ENCODE peak calls at places on chromosomes 2 and 18, in four cellular contexts. F is HCT116, X is neural progenitor cell, I is GM23248. W is an unnamed sample.

GRCh38 chr2:166229678-166230023 is 101.8 kb upstream of the SCN1A start:
- DNase-seq in X (no peak), F (no peak), I (no peak), W (no peak)

GRCh38 chr2:126908721-126909177 is 10.1 kb downstream of the TEX51 start:
- DNase-seq in F (no peak), X (no peak), I (no peak), W (no peak)

GRCh38 chr2:3575534-3576324 is 669 bp downstream of the RPS7 start:
- DNase-seq in X (no peak), F (no peak), I (peak; percentile 48), W (no peak)

GRCh38 chr2:7671312-7671711 is 754.1 kb downstream of the RNF144A start:
- DNase-seq in X (no peak), I (peak; percentile 53), F (no peak), W (no peak)

GRCh38 chr2:239109041-239109915 is 261.4 kb downstream of the TWIST2 start:
- DNase-seq in X (no peak), I (no peak), F (no peak), W (peak; percentile 19)

GRCh38 chr18:5964996-5965395 is 69.7 kb upstream of the TMEM200C start:
- DNase-seq in I (no peak), X (peak; percentile 70), F (no peak), W (no peak)

GRCh38 chr18:79395308-79395640 is 456 bp upstream of the NFATC1 start:
- DNase-seq in X (peak; percentile 33), F (no peak), I (no peak), W (no peak)

GRCh38 chr2:85675427-85675826 is 7.4 kb upstream of the SFTPB start:
- DNase-seq in X (no peak), F (no peak), I (no peak), W (no peak)

GRCh38 chr2:121049141-121049540 is 235.9 kb downstream of the TFCP2L1 start:
- DNase-seq in X (peak; percentile 48), I (no peak), F (no peak), W (no peak)

GRCh38 chr2:237996041-237996593 is 29.3 kb downstream of the UBE2F start:
- DNase-seq in X (no peak), I (peak; percentile 75), F (no peak), W (peak; percentile 39)

GRCh38 chr18:76937597-76937996 is 115.2 kb downstream of the ZNF236 start:
- DNase-seq in I (peak; percentile 52), X (no peak), F (no peak), W (no peak)
- TF ChIP-seq EZH2phosphoT487 in I (no peak), X (no peak), F (no peak), W (no peak)

GRCh38 chr2:175931751-175932295 is 70.2 kb downstream of the LNPK start:
- DNase-seq in F (no peak), X (no peak), I (peak; percentile 94), W (no peak)
- H3K4me2 ChIP-seq in F (no peak overlapping the region), X (no peak overlapping the region), I (peak overlapping the region; percentile 74), W (no peak overlapping the region)

DNA sequence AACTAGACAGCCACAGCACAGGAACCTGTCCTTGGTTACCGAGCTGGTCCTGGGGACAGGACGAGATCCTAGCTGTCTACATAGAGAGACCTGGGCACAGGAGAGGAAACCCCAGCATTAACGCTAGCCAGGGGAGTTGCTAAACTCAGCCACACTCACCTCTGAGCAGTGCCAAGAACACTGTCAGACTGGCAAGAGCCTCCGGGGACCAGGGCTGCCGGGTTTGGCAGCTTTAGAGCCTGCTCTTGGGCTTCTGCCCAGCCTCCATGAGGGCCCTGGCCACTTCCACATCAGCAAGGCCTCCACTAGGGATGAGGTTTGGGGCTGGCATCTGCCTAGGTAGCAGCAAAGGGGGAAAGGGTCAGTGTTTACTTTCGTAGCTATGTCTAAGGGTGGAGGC is 6.7 kb downstream of the TMBIM1 start:
- DNase-seq in F (no peak), I (peak; percentile 93), X (no peak), W (peak; percentile 52)
- H3K9ac ChIP-seq in F (peak overlapping the region; percentile 78), I (peak overlapping the region; percentile 83), X (no peak overlapping the region), W (peak overlapping the region; percentile 79)

DNA sequence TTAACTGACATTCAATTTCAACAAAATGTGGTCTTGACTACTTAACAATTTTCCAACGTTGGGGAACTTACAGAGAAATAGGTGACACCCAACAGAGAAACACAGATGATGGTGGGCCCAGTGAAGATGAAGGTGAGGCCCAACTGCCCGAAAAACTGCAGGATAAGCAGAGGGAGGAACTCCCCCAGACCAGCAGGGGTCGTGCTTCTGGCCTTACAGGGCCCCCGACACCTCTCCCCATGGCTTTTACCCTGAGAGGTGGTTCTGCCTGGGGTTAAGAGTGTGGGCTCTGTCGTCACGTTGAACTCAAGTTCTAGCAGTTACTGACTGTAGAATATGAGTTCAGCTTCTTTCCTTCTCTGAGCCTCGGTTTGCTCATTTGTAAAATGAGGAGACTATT is 119.5 kb upstream of the SMIM21 start:
- DNase-seq in F (no peak), I (no peak), X (no peak), W (no peak)
- TF ChIP-seq EZH2phosphoT487 in F (no peak), I (no peak), X (no peak), W (no peak)

GRCh38 chr18:32302806-32303205 is 113.0 kb downstream of the MEP1B start:
- DNase-seq in I (no peak), F (no peak), X (no peak), W (no peak)

GRCh38 chr18:32301361-32301760 is 111.5 kb downstream of the MEP1B start:
- DNase-seq in I (no peak), F (no peak), X (no peak), W (no peak)

GRCh38 chr18:32300914-32301313 is 111.1 kb downstream of the MEP1B start:
- DNase-seq in X (no peak), I (peak; percentile 81), F (no peak), W (peak; percentile 49)

GRCh38 chr18:32303400-32303799 is 113.6 kb downstream of the MEP1B start:
- DNase-seq in I (no peak), F (no peak), X (no peak), W (no peak)

GRCh38 chr18:32301976-32302743 is 112.3 kb downstream of the MEP1B start:
- DNase-seq in F (no peak), I (peak; percentile 91), X (no peak), W (peak; percentile 55)
- H3K4me2 ChIP-seq in F (no peak overlapping the region), I (peak overlapping the region; percentile 69), X (no peak overlapping the region), W (peak overlapping the region; percentile 26)

GRCh38 chr2:110804433-110804832 is 72.1 kb downstream of the ACOXL start:
- DNase-seq in F (no peak), I (no peak), X (no peak), W (no peak)

GRCh38 chr2:110804915-110805314 is 72.5 kb downstream of the ACOXL start:
- DNase-seq in I (no peak), X (no peak), F (no peak), W (no peak)

GRCh38 chr2:110800611-110801402 is 68.4 kb downstream of the ACOXL start:
- DNase-seq in F (no peak), X (peak; percentile 21), I (no peak), W (no peak)

GRCh38 chr2:110799376-110799775 is 67.0 kb downstream of the ACOXL start:
- DNase-seq in F (no peak), X (no peak), I (no peak), W (no peak)

DNA sequence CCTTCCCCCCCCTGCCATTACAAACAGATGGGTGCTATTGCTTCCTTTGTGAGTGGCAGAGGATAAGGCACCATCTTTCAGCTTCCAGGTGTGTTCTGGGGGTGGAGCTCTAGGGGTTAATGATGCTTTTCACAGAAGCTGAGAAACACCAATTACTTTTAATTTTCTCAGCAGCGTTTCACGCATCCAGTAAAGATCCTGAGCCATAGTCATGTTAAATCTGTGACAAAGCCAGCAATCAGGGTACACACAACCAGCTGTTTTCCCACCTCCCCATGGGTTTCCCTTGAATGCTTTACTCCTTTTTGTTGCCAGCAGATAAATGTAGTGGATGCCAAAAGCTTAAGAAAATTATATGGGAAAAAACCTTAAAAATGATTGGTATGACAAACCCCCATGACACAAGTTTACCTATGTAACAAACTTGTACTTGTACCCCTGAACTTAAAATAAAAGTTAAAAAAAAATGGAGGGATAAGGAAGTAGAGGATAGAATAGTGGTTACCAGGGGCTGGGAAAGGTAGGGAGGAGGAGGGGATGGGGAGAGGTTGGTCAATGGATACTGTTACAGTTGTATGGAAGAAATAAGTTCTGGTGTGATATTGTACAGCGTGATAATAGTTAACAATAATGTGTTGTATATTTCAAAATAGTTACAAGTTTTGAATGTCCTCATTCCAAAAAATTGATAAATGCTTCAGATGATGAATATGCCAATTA is 70.0 kb downstream of the ACOXL start:
- DNase-seq in F (no peak), I (no peak), X (no peak), W (no peak)
- H3K9ac ChIP-seq in F (no peak overlapping the region), I (no peak overlapping the region), X (no peak overlapping the region), W (no peak overlapping the region)

DNA sequence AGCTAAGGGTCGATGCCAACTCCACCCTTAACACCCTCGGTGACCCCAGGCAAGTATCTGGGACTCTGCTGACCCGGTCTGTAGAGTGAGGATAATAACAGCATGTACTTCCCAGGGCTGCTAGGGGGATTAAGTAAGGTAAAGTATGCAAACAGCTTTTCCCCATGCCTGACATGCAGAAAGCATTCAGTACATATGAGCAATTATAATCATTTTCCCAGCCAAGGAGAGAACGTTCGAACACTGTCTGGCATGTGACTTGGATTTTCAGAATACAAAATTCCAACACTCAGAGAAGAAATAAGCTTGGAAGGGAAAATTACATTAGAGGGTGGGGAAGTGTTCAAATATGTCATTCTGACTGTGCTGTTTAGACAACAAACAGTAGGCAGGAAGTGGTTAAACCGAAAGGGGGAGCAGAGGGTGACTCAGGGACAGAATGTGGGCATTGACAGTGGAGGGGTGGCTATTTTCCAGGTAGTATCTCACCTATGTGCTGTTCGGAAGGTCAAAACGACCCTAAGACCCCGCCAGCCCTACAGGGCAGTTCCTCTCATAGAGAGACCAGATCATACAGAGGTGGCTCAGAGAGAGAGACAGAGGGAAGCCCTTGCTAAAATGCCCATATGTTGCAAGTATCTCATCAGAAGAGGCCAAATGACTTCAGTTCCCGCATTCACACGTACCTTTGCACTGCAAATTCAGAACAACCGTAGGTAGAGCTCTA is 14.9 kb downstream of the ASPRV1 start:
- DNase-seq in I (peak; percentile 63), F (peak; percentile 34), X (no peak), W (peak; percentile 95)
- TF ChIP-seq EZH2phosphoT487 in I (no peak), F (no peak), X (no peak), W (no peak)

W was measured in PC-3.